ENCODE peak calls at places on chromosomes 13 and 19, in eight cellular contexts. One of them, this sample, is unnamed.

GRCh38 chr19:371501-372160 is 27.0 kb upstream of the MIER2 start:
- DNase-seq in K562: no peak
- DNase-seq in HCT116: no peak
- DNase-seq in H1: no peak
- DNase-seq in NB4: no peak
- DNase-seq in GM12878: no peak
- DNase-seq in WTC11: no peak
- DNase-seq in HepG2: no peak
- DNase-seq in this sample: no peak

GRCh38 chr13:46288570-46289259 is 77.0 kb downstream of the LRRC63 start:
- DNase-seq in GM12878: peak
- DNase-seq in HCT116: peak
- DNase-seq in HepG2: peak
- DNase-seq in K562: peak
- DNase-seq in NB4: peak
- DNase-seq in WTC11: no peak
- DNase-seq in H1: no peak
- DNase-seq in this sample: peak

GRCh38 chr13:85366759-85367417 is 432.3 kb downstream of the SLITRK6 start:
- DNase-seq in NB4: no peak
- DNase-seq in K562: no peak
- DNase-seq in H1: no peak
- DNase-seq in HepG2: no peak
- DNase-seq in HCT116: no peak
- DNase-seq in WTC11: no peak
- DNase-seq in GM12878: no peak
- DNase-seq in this sample: no peak

GRCh38 chr13:98264877-98265276 is 87.8 kb upstream of the RNF113B start:
- DNase-seq in K562: no peak
- DNase-seq in WTC11: no peak
- DNase-seq in HepG2: no peak
- DNase-seq in GM12878: no peak
- DNase-seq in NB4: no peak
- DNase-seq in H1: no peak
- DNase-seq in HCT116: no peak
- DNase-seq in this sample: no peak

GRCh38 chr19:4120933-4121612 is 2.8 kb downstream of the MAP2K2 start:
- DNase-seq in NB4: no peak
- DNase-seq in HCT116: no peak
- DNase-seq in H1: no peak
- DNase-seq in GM12878: no peak
- DNase-seq in HepG2: no peak
- DNase-seq in K562: no peak
- DNase-seq in WTC11: no peak
- DNase-seq in this sample: no peak

GRCh38 chr19:42275103-42275502 is 6.1 kb downstream of the CIC start:
- DNase-seq in WTC11: no peak
- DNase-seq in HCT116: no peak
- DNase-seq in NB4: no peak
- DNase-seq in GM12878: no peak
- DNase-seq in K562: no peak
- DNase-seq in HepG2: no peak
- DNase-seq in H1: no peak
- DNase-seq in this sample: no peak

GRCh38 chr13:26021956-26022355 is 29.9 kb downstream of the SHISA2 start:
- DNase-seq in H1: no peak
- DNase-seq in HCT116: no peak
- DNase-seq in K562: no peak
- DNase-seq in HepG2: no peak
- DNase-seq in NB4: no peak
- DNase-seq in WTC11: no peak
- DNase-seq in GM12878: no peak
- DNase-seq in this sample: no peak

GRCh38 chr19:7550987-7551761 is 15.7 kb downstream of the PNPLA6 start:
- DNase-seq in NB4: peak
- DNase-seq in H1: peak
- DNase-seq in HepG2: no peak
- DNase-seq in K562: peak
- DNase-seq in GM12878: no peak
- DNase-seq in HCT116: peak
- DNase-seq in WTC11: peak
- DNase-seq in this sample: no peak

GRCh38 chr19:5219551-5220304 is 120.9 kb downstream of the PTPRS start:
- DNase-seq in H1: no peak
- DNase-seq in NB4: no peak
- DNase-seq in GM12878: no peak
- DNase-seq in K562: no peak
- DNase-seq in WTC11: no peak
- DNase-seq in HepG2: no peak
- DNase-seq in HCT116: no peak
- DNase-seq in this sample: no peak

GRCh38 chr19:55637534-55637933 is 3.3 kb upstream of the ZNF580 start:
- DNase-seq in HCT116: no peak
- DNase-seq in HepG2: no peak
- DNase-seq in GM12878: no peak
- DNase-seq in WTC11: no peak
- DNase-seq in K562: no peak
- DNase-seq in H1: no peak
- DNase-seq in NB4: no peak
- DNase-seq in this sample: no peak

GRCh38 chr19:55638864-55639359 is 1.9 kb upstream of the ZNF580 start:
- DNase-seq in HCT116: no peak
- DNase-seq in GM12878: no peak
- DNase-seq in WTC11: peak
- DNase-seq in H1: no peak
- DNase-seq in HepG2: peak
- DNase-seq in K562: peak
- DNase-seq in NB4: peak
- DNase-seq in this sample: peak

GRCh38 chr19:55635856-55636440 is 4.9 kb upstream of the ZNF580 start:
- DNase-seq in K562: no peak
- DNase-seq in HCT116: no peak
- DNase-seq in WTC11: no peak
- DNase-seq in GM12878: no peak
- DNase-seq in NB4: no peak
- DNase-seq in HepG2: no peak
- DNase-seq in H1: no peak
- DNase-seq in this sample: no peak

GRCh38 chr19:55635334-55635717 is 5.5 kb upstream of the ZNF580 start:
- DNase-seq in HCT116: no peak
- DNase-seq in HepG2: no peak
- DNase-seq in H1: no peak
- DNase-seq in NB4: no peak
- DNase-seq in WTC11: no peak
- DNase-seq in GM12878: no peak
- DNase-seq in K562: no peak
- DNase-seq in this sample: no peak

DNA sequence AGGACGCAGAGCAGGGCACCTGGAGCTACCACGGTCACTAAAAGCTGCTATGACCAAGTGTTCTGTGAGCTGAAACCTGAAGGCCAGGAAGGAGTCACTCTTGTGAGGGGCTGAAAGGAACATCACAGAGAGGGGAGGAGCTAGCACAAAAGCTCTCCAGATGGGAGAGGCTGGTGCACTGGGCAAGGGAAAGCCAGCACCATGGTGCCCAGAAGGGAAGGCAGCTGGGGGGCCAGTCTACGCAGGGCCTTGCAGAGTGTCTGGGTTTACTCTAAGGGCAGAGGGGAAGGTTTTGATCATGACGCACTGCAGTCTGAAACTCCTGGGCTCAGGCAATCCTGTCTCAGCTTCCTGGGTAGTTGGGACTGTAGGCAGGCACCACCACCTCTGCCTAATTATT is 4.1 kb upstream of the ZNF580 start:
- DNase-seq in K562: no peak
- DNase-seq in WTC11: no peak
- DNase-seq in HCT116: no peak
- DNase-seq in NB4: no peak
- DNase-seq in GM12878: no peak
- DNase-seq in H1: no peak
- DNase-seq in HepG2: no peak
- DNase-seq in this sample: no peak
- TF ChIP-seq MAX in K562: no peak
- TF ChIP-seq MAX in WTC11: no peak
- TF ChIP-seq MAX in HCT116: no peak
- TF ChIP-seq MAX in NB4: no peak
- TF ChIP-seq MAX in GM12878: no peak
- TF ChIP-seq MAX in H1: no peak
- TF ChIP-seq MAX in HepG2: no peak
- TF ChIP-seq MAX in this sample: no peak

DNA sequence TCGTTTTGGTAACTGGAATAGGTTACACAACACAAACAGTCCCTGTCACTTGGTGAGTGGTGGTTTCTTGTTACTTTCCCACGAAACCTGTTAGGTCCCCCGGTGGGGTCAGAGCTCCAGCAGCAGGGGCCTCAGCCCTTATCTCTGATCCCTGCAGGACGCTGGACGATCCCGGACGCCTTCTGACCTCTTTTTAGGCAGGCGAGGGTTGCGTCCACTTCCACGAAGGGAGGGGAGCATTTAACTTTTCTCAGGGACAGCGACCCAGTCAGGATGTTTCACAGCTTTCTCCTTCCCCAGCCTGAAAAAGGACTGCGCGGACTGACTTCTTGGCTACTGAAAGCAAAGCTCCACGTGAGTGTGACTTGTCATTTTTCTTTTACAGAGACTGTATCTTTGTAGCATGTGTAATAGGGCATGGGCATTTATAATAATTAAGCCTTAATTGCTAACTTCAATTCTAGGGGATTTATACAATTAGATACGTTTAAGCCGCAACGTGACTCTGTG is 715 bp downstream of the ZNF234 start:
- DNase-seq in WTC11: no peak
- DNase-seq in H1: no peak
- DNase-seq in NB4: peak
- DNase-seq in K562: peak
- DNase-seq in HCT116: no peak
- DNase-seq in GM12878: no peak
- DNase-seq in HepG2: peak
- DNase-seq in this sample: peak
- TF ChIP-seq MAX in WTC11: no peak
- TF ChIP-seq MAX in H1: no peak
- TF ChIP-seq MAX in NB4: no peak
- TF ChIP-seq MAX in K562: no peak
- TF ChIP-seq MAX in HCT116: no peak
- TF ChIP-seq MAX in GM12878: no peak
- TF ChIP-seq MAX in HepG2: no peak
- TF ChIP-seq MAX in this sample: no peak

DNA sequence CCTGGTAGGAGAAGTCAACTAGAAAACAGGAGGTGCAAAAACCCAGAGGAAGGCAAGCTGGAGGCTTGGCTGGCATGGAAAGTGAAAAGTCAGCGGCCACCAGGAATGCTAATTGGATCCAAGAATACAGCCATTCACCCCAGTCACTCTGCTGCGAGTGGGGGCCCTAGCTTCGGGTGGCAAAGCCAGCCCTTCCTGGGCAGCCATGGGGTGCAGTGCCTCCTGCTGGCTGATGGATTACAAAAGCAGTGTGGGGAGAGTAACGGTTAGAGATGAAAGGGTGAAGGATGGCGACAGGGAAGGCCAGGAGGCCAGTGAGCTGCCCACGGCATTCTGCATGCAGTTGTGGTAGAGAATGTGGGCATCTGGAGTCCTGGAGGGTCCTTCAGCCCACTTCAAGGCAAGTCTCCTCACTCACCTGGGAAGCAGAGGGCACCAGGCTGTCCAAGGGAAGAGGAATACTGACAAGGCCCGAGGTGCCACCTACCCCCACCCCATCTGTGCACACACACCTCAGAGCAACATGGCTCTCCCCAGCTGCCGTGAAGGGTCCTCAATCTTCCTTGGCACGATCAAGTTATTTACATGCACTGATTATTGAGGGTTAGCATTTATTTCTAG is 20.3 kb upstream of the EPHX3 start:
- DNase-seq in H1: no peak
- DNase-seq in WTC11: peak
- DNase-seq in HepG2: no peak
- DNase-seq in HCT116: no peak
- DNase-seq in K562: no peak
- DNase-seq in NB4: peak
- DNase-seq in GM12878: no peak
- DNase-seq in this sample: no peak
- TF ChIP-seq MAX in H1: no peak
- TF ChIP-seq MAX in WTC11: no peak
- TF ChIP-seq MAX in HepG2: no peak
- TF ChIP-seq MAX in HCT116: no peak
- TF ChIP-seq MAX in K562: no peak
- TF ChIP-seq MAX in NB4: no peak
- TF ChIP-seq MAX in GM12878: no peak
- TF ChIP-seq MAX in this sample: no peak

GRCh38 chr13:113584870-113585671 is 518 bp downstream of the TFDP1 start:
- DNase-seq in HepG2: no peak
- DNase-seq in WTC11: no peak
- DNase-seq in NB4: peak
- DNase-seq in H1: no peak
- DNase-seq in HCT116: no peak
- DNase-seq in GM12878: no peak
- DNase-seq in K562: peak
- DNase-seq in this sample: peak
- TF ChIP-seq MAX in HepG2: peak
- TF ChIP-seq MAX in WTC11: no peak
- TF ChIP-seq MAX in NB4: peak
- TF ChIP-seq MAX in H1: no peak
- TF ChIP-seq MAX in HCT116: peak
- TF ChIP-seq MAX in GM12878: no peak
- TF ChIP-seq MAX in K562: no peak
- TF ChIP-seq MAX in this sample: peak

GRCh38 chr13:93284056-93284455 is 57.4 kb downstream of the GPC6 start:
- DNase-seq in HepG2: no peak
- DNase-seq in K562: no peak
- DNase-seq in GM12878: no peak
- DNase-seq in H1: no peak
- DNase-seq in NB4: no peak
- DNase-seq in WTC11: no peak
- DNase-seq in HCT116: no peak
- DNase-seq in this sample: no peak
- TF ChIP-seq MAX in HepG2: no peak
- TF ChIP-seq MAX in K562: no peak
- TF ChIP-seq MAX in GM12878: no peak
- TF ChIP-seq MAX in H1: no peak
- TF ChIP-seq MAX in NB4: no peak
- TF ChIP-seq MAX in WTC11: no peak
- TF ChIP-seq MAX in HCT116: no peak
- TF ChIP-seq MAX in this sample: no peak

GRCh38 chr19:29672933-29673336 is 7.7 kb downstream of the PLEKHF1 start:
- DNase-seq in HepG2: no peak
- DNase-seq in K562: no peak
- DNase-seq in WTC11: no peak
- DNase-seq in HCT116: no peak
- DNase-seq in GM12878: peak
- DNase-seq in H1: no peak
- DNase-seq in NB4: no peak
- DNase-seq in this sample: no peak
- TF ChIP-seq MAX in HepG2: no peak
- TF ChIP-seq MAX in K562: no peak
- TF ChIP-seq MAX in WTC11: no peak
- TF ChIP-seq MAX in HCT116: no peak
- TF ChIP-seq MAX in GM12878: peak
- TF ChIP-seq MAX in H1: no peak
- TF ChIP-seq MAX in NB4: no peak
- TF ChIP-seq MAX in this sample: no peak

GRCh38 chr13:110690516-110690915 is 15.4 kb downstream of the CARS2 start:
- DNase-seq in NB4: no peak
- DNase-seq in H1: no peak
- DNase-seq in HCT116: no peak
- DNase-seq in HepG2: no peak
- DNase-seq in K562: no peak
- DNase-seq in GM12878: no peak
- DNase-seq in WTC11: no peak
- DNase-seq in this sample: no peak
- TF ChIP-seq MAX in NB4: no peak
- TF ChIP-seq MAX in H1: no peak
- TF ChIP-seq MAX in HCT116: no peak
- TF ChIP-seq MAX in HepG2: no peak
- TF ChIP-seq MAX in K562: no peak
- TF ChIP-seq MAX in GM12878: no peak
- TF ChIP-seq MAX in WTC11: no peak
- TF ChIP-seq MAX in this sample: no peak

This sample was measured in A549.